ENCODE peak calls at places on chromosomes 4 and X, in five cellular contexts. V is SK-N-SH, F is GM23338, N is MM.1S, T is hepatocyte. P is an unnamed sample.

GRCh38 chr4:174365018-174365587 is 81.4 kb downstream of the CEP44 start:
- DNase-seq in V (peak; percentile 23), F (peak; percentile 63), N (peak; percentile 35), T (peak; percentile 62), P (peak; percentile 42)

GRCh38 chr4:77481856-77482255 is 123.8 kb upstream of the CXCL13 start:
- DNase-seq in V (no peak), F (no peak), N (no peak), T (no peak), P (no peak)

GRCh38 chr4:164876680-164877324 is at the start of gene APELA:
- DNase-seq in V (no peak), F (peak; percentile 74), N (no peak), T (peak; percentile 57), P (no peak)

GRCh38 chr4:41757521-41758156 is 9.1 kb upstream of the PHOX2B start:
- DNase-seq in V (no peak), F (peak; percentile 40), N (no peak), T (no peak), P (no peak)

GRCh38 chr4:172986114-172986513 is 182.5 kb upstream of the GALNT7 start:
- DNase-seq in V (no peak), F (peak; percentile 40), N (peak; percentile 96), T (no peak), P (no peak)

GRCh38 chrX:69412661-69413060 is 91.5 kb upstream of the NALF2 start:
- DNase-seq in V (no peak), F (no peak), N (no peak), T (no peak), P (no peak)

GRCh38 chrX:19670321-19670750 is 155.0 kb upstream of the MAP3K15 start:
- DNase-seq in V (no peak), F (no peak), N (no peak), T (peak; percentile 8), P (no peak)

GRCh38 chr4:12724520-12724919 is 759.6 kb downstream of the RAB28 start:
- DNase-seq in V (peak; percentile 2), F (peak; percentile 40), N (peak; percentile 76), T (peak; percentile 42), P (peak; percentile 13)

GRCh38 chr4:160980091-160980490 is 1183.7 kb downstream of the FSTL5 start:
- DNase-seq in V (no peak), F (no peak), N (no peak), T (no peak), P (no peak)

GRCh38 chr4:47913858-47914218 is 545 bp downstream of the NFXL1 start:
- DNase-seq in V (no peak), F (peak; percentile 71), N (peak; percentile 36), T (peak; percentile 54), P (peak; percentile 49)

GRCh38 chr4:66750273-66750672 is 795.0 kb downstream of the CENPC start:
- DNase-seq in V (no peak), F (peak; percentile 8), N (no peak), T (peak; percentile 16), P (no peak)

GRCh38 chr4:26861434-26862186 is 969 bp downstream of the STIM2 start:
- DNase-seq in V (peak; percentile 61), F (peak; percentile 79), N (peak; percentile 85), T (peak; percentile 74), P (peak; percentile 97)

GRCh38 chrX:71100581-71101505 is 5.2 kb downstream of the FOXO4 start:
- DNase-seq in V (no peak), F (no peak), N (no peak), T (no peak), P (no peak)

GRCh38 chr4:174036111-174036510 is 247.4 kb downstream of the FBXO8 start:
- DNase-seq in V (no peak), F (no peak), N (no peak), T (no peak), P (no peak)

GRCh38 chr4:126513596-126513995 is 1119.2 kb upstream of the INTU start:
- DNase-seq in V (no peak), F (no peak), N (no peak), T (no peak), P (no peak)

GRCh38 chr4:136156947-136157346 is 1375.3 kb downstream of the PCDH18 start:
- DNase-seq in V (no peak), F (peak; percentile 16), N (no peak), T (no peak), P (no peak)

GRCh38 chr4:111398906-111399330 is 746.3 kb upstream of the FAM241A start:
- DNase-seq in V (no peak), F (no peak), N (no peak), T (peak; percentile 20), P (no peak)

GRCh38 chr4:3375688-3376087 is 66.1 kb upstream of the HGFAC start:
- DNase-seq in V (peak; percentile 26), F (no peak), N (no peak), T (no peak), P (no peak)

GRCh38 chrX:150897371-150898319 is 823 bp downstream of the CD99L2 start:
- DNase-seq in V (peak; percentile 34), F (peak; percentile 57), N (peak; percentile 56), T (peak; percentile 58), P (peak; percentile 58)

GRCh38 chrX:926070-926469 is 286.4 kb downstream of the CRLF2 start:
- DNase-seq in V (no peak), F (no peak), N (no peak), T (no peak), P (no peak)

GRCh38 chrX:19204623-19205022 is 82.4 kb upstream of the ADGRG2 start:
- DNase-seq in V (no peak), F (no peak), N (no peak), T (no peak), P (no peak)

GRCh38 chrX:48754124-48754667 is 7.4 kb upstream of the GLOD5 start:
- DNase-seq in V (no peak), F (no peak), N (no peak), T (no peak), P (no peak)

GRCh38 chrX:134512566-134512965 is 52.6 kb downstream of the HPRT1 start:
- DNase-seq in V (no peak), F (peak; percentile 31), N (no peak), T (peak; percentile 43), P (no peak)

DNA sequence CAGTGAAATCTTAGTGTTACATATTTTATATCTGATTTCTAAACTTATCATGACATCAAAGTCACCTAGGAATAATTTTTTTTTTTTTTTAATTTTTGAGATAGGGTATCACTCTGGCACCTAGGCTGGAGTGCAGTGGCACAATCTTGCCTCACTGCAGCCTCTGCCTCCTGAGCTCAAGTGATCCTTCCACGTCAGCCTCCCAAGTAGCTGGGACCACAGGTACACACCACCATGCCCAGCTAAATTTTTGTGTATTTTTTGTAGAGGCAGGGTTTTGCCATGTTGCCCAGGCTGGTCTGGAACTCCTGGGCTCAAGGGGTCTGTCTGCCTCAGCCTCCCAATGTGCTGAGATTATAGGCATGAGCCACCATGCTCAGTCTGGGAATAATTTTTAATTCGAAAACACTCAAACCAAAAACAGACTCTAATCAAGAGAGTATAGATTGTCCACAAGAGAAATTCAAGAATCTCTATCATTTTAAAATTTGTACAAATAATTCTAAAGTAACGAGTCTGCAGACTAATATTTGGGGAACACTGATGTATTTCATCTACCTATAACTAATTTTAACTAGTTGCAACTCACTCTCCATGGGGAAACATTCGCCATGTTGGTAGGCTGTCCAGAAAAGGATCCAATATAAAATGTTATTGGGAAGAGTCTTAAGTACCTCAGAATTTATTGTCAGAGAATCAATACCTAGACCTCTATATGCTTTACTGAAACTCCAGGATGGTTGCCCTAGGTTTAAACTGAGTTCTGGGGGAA is 3.4 kb downstream of the SLC7A11 start:
- DNase-seq in V (no peak), F (no peak), N (no peak), T (no peak), P (no peak)
- H3K79me2 ChIP-seq in V (peaks cover 40% of the 10 kb centered on the region), F (peaks cover 78% of the 10 kb centered on the region), N (peaks cover 4% of the 10 kb centered on the region), T (peaks cover 29% of the 10 kb centered on the region), P (peaks cover 46% of the 10 kb centered on the region)

GRCh38 chrX:67724359-67725110 is 180.7 kb downstream of the AR start:
- DNase-seq in V (no peak), F (no peak), N (no peak), T (no peak), P (no peak)
- TF ChIP-seq EZH2phosphoT487 in V (no peak), F (no peak), N (no peak), T (no peak), P (no peak)

DNA sequence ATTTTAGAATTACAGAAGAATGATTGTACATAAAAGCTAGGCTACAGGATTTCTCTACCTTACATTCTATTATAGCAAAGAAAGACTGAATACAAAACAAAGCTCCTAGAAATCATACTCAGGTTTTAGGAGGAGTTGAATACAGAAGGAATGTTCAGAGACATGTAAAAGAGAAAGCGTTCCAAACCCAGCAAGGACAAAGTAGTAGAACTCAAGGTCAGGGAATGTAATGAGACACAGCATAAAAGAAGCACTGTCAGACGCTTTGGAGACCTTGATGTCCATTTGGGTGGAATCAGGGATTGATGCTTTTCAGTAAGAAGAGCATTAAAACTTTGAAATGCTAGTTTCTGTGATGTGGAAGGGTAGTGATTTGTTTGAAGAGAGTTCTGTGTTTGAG is 303.6 kb downstream of the PCDH7 start:
- DNase-seq in V (no peak), F (no peak), N (no peak), T (no peak), P (no peak)
- H3K79me2 ChIP-seq in V (no peaks in the 10 kb centered on the region), F (no peaks in the 10 kb centered on the region), N (no peaks in the 10 kb centered on the region), T (no peaks in the 10 kb centered on the region), P (no peaks in the 10 kb centered on the region)

GRCh38 chr4:71069063-71069462 is 75.6 kb downstream of the DCK start:
- DNase-seq in V (no peak), F (no peak), N (no peak), T (no peak), P (no peak)

GRCh38 chr4:71070015-71070414 is 76.6 kb downstream of the DCK start:
- DNase-seq in V (no peak), F (no peak), N (no peak), T (no peak), P (no peak)

GRCh38 chr4:71074452-71075299 is 81.2 kb downstream of the DCK start:
- DNase-seq in V (no peak), F (no peak), N (no peak), T (no peak), P (no peak)
- TF ChIP-seq EZH2phosphoT487 in V (no peak), F (no peak), N (no peak), T (no peak), P (no peak)

DNA sequence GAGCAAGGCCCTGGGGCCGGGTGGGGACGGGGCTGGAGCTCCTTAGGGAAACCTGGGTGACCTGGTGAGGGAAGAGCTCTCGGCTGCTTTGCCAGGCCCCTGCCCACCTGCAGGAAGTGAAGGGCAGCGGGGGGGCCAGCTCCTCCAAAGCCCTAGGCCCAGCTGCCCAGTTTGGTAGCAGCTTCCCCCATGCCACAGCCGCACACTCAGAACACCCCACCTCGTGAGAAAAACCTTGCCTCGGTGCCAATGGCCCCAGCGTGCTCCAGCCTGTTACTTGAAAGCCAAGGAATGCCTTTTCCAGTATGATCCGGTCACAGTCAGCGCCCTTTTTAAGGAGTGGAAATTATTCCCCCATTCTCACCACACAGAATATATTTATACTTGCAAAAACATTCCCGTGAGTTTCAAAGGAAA is 38.3 kb downstream of the ACOX3 start:
- DNase-seq in V (no peak), F (no peak), N (no peak), T (no peak), P (no peak)
- H3K79me2 ChIP-seq in V (no peaks in the 10 kb centered on the region), F (no peaks in the 10 kb centered on the region), N (no peaks in the 10 kb centered on the region), T (no peaks in the 10 kb centered on the region), P (no peaks in the 10 kb centered on the region)